ENCODE peak calls at places on chromosomes 4 and X, in seven cellular contexts. E, M, P, T, D, Z and Y are unnamed samples.

GRCh38 chr4:110793890-110794588 is 171.2 kb upstream of the PITX2 start:
- DNase-seq in M (no peak), Z (no peak), D (peak; percentile 52), E (no peak), P (no peak), T (no peak), Y (no peak)

GRCh38 chr4:78951862-78952472 is 12.7 kb upstream of the PAQR3 start:
- DNase-seq in E (peak; percentile 30), P (no peak), T (peak; percentile 57), M (peak; percentile 33), Z (peak; percentile 5), D (no peak), Y (no peak)

GRCh38 chr4:2270341-2271165 is 8.6 kb upstream of the MXD4 start:
- DNase-seq in E (peak; percentile 38), Z (no peak), D (no peak), T (no peak), M (no peak), P (no peak), Y (no peak)

GRCh38 chr4:47686294-47686872 is 151.5 kb downstream of the CORIN start:
- DNase-seq in E (peak; percentile 42), T (peak; percentile 61), M (peak; percentile 35), P (peak; percentile 13), D (peak; percentile 82), Z (peak; percentile 22), Y (no peak)

GRCh38 chrX:47958943-47959342 is 44.8 kb downstream of the ZNF182 start:
- DNase-seq in D (no peak), Z (no peak), T (no peak), M (peak; percentile 21), P (no peak), E (peak; percentile 36), Y (no peak)

GRCh38 chr4:114659386-114660008 is 60.9 kb downstream of the UGT8 start:
- DNase-seq in Z (peak; percentile 10), M (peak; percentile 42), E (peak; percentile 60), D (peak; percentile 54), P (peak; percentile 32), T (peak; percentile 27), Y (peak; percentile 9)

GRCh38 chr4:69124941-69125340 is 28.7 kb downstream of the UGT2B7 start:
- DNase-seq in Z (no peak), T (no peak), P (no peak), E (no peak), M (no peak), D (no peak), Y (no peak)

GRCh38 chr4:13988347-13989265 is 361.1 kb upstream of the BOD1L1 start:
- DNase-seq in Z (no peak), T (no peak), P (no peak), D (no peak), E (no peak), M (no peak), Y (no peak)

GRCh38 chr4:79857811-79858210 is 215.2 kb downstream of the ANTXR2 start:
- DNase-seq in T (no peak), E (no peak), D (no peak), Z (no peak), P (no peak), M (no peak), Y (no peak)

GRCh38 chr4:5812506-5813229 is 80.2 kb downstream of the CRMP1 start:
- DNase-seq in D (no peak), Z (peak; percentile 53), E (peak; percentile 58), T (peak; percentile 78), P (no peak), M (peak; percentile 58), Y (peak; percentile 54)

GRCh38 chrX:91434351-91435168 is at the start of gene PABPC5:
- DNase-seq in P (no peak), D (peak; percentile 79), Z (no peak), M (no peak), T (no peak), E (peak; percentile 70), Y (no peak)

GRCh38 chr4:6532102-6532501 is 42.9 kb upstream of the MAN2B2 start:
- DNase-seq in P (no peak), D (no peak), Z (no peak), E (no peak), T (no peak), M (no peak), Y (no peak)

GRCh38 chr4:101707596-101707995 is 82.9 kb upstream of the BANK1 start:
- DNase-seq in M (no peak), E (no peak), T (no peak), D (no peak), Z (no peak), P (no peak), Y (no peak)

GRCh38 chrX:113399501-113400192 is 559.0 kb upstream of the AMOT start:
- DNase-seq in T (no peak), Z (no peak), M (peak; percentile 35), E (no peak), D (no peak), P (no peak), Y (no peak)

GRCh38 chr4:142036795-142037583 is 400.6 kb downstream of the IL15 start:
- DNase-seq in M (no peak), D (no peak), E (no peak), Z (no peak), P (no peak), T (no peak), Y (no peak)

GRCh38 chrX:76427560-76428242 is at the start of gene MAGEE1:
- DNase-seq in D (peak; percentile 64), M (peak; percentile 34), Z (peak; percentile 31), P (peak; percentile 19), E (peak; percentile 80), T (peak; percentile 67), Y (peak; percentile 33)

GRCh38 chr4:2412534-2412884 is 5.9 kb downstream of the ZFYVE28 start:
- DNase-seq in E (no peak), D (no peak), P (no peak), M (no peak), T (no peak), Z (peak; percentile 49), Y (no peak)

GRCh38 chr4:124936427-124936826 is 223.9 kb upstream of the ANKRD50 start:
- DNase-seq in E (peak; percentile 2), D (no peak), M (no peak), T (no peak), Z (no peak), P (no peak), Y (no peak)

GRCh38 chrX:28697732-28698131 is 110.5 kb downstream of the IL1RAPL1 start:
- DNase-seq in E (no peak), P (no peak), M (no peak), T (no peak), D (no peak), Z (no peak), Y (no peak)

GRCh38 chr4:70667710-70668535 is 1.6 kb upstream of the JCHAIN start:
- DNase-seq in E (no peak), T (no peak), D (no peak), M (no peak), P (no peak), Z (no peak), Y (no peak)

GRCh38 chr4:7199771-7200441 is 7.6 kb downstream of the SORCS2 start:
- DNase-seq in M (no peak), D (no peak), T (no peak), Z (no peak), E (no peak), P (no peak), Y (no peak)

GRCh38 chrX:581717-582116 is 48.9 kb upstream of the SHOX start:
- DNase-seq in Z (no peak), D (no peak), E (no peak), T (no peak), M (no peak), P (no peak), Y (no peak)

GRCh38 chr4:154329268-154329858 is 162.2 kb downstream of the DCHS2 start:
- DNase-seq in E (no peak), D (no peak), Z (no peak), T (no peak), P (no peak), M (peak; percentile 3), Y (no peak)

GRCh38 chrX:123859409-123859827 is 435 bp upstream of the XIAP start:
- DNase-seq in M (no peak), Z (no peak), D (peak; percentile 74), T (no peak), E (peak; percentile 36), P (peak; percentile 21), Y (no peak)

GRCh38 chrX:123854329-123854728 is 5.5 kb upstream of the XIAP start:
- DNase-seq in Z (no peak), E (no peak), M (no peak), T (no peak), D (no peak), P (no peak), Y (no peak)

GRCh38 chrX:123860506-123860840 is 620 bp downstream of the XIAP start:
- DNase-seq in M (peak; percentile 29), D (no peak), E (peak; percentile 24), T (no peak), P (peak; percentile 21), Z (no peak), Y (no peak)

GRCh38 chrX:123860983-123861382 is 1.1 kb downstream of the XIAP start:
- DNase-seq in P (no peak), T (no peak), D (no peak), E (no peak), Z (no peak), M (no peak), Y (no peak)

GRCh38 chrX:123859828-123860505 is at the start of gene XIAP:
- DNase-seq in D (peak; percentile 78), E (peak; percentile 91), M (peak; percentile 82), P (peak; percentile 41), Z (peak; percentile 69), T (peak; percentile 86), Y (peak; percentile 69)
- TF ChIP-seq POLR2AphosphoS5 in D (peak; percentile 74), E (peak; percentile 56), M (peak; percentile 43), P (peak; percentile 82), Z (peak; percentile 21), T (peak; percentile 46), Y (no peak)

GRCh38 chr4:123709336-123709735 is 312.7 kb downstream of the SPRY1 start:
- DNase-seq in M (peak; percentile 2), P (no peak), D (no peak), T (no peak), E (no peak), Z (no peak), Y (no peak)
- TF ChIP-seq TAF1 in M (no peak), P (no peak), D (no peak), T (no peak), E (no peak), Z (no peak), Y (no peak)

GRCh38 chrX:110167952-110168451 is 149.9 kb downstream of the AMMECR1 start:
- DNase-seq in E (peak; percentile 43), T (peak; percentile 77), D (peak; percentile 75), Z (no peak), M (no peak), P (no peak), Y (no peak)
- TF ChIP-seq POLR2AphosphoS5 in E (no peak), T (no peak), D (no peak), Z (no peak), M (no peak), P (no peak), Y (no peak)

GRCh38 chr4:22071749-22072148 is 123.2 kb upstream of the KCNIP4 start:
- DNase-seq in M (no peak), D (no peak), T (no peak), P (no peak), E (no peak), Z (no peak), Y (no peak)

GRCh38 chr4:22072726-22073125 is 124.2 kb upstream of the KCNIP4 start:
- DNase-seq in M (no peak), P (no peak), T (no peak), Z (no peak), D (no peak), E (no peak), Y (no peak)

GRCh38 chr4:22072240-22072639 is 123.7 kb upstream of the KCNIP4 start:
- DNase-seq in T (no peak), E (no peak), M (no peak), Z (no peak), D (no peak), P (no peak), Y (no peak)

GRCh38 chr4:22070256-22070655 is 121.7 kb upstream of the KCNIP4 start:
- DNase-seq in Z (no peak), E (no peak), P (no peak), D (no peak), T (no peak), M (no peak), Y (no peak)
- TF ChIP-seq TAF1 in Z (no peak), E (no peak), P (no peak), D (no peak), T (no peak), M (no peak), Y (no peak)